ENCODE peak calls at places on chromosomes 7 and 10, in six cellular contexts. One of them, this sample, is unnamed.
A peak's percentile ranks its signal among the peaks of the same experiment; 100 is the strongest.

GRCh38 chr7:128941946-128942526 is 4.3 kb downstream of the IRF5 start:
- DNase-seq in naive thymus-derived CD4-positive, alpha-beta T cell: no peak
- DNase-seq in neuronal stem cell: no peak
- DNase-seq in tibial artery: no peak
- DNase-seq in dorsolateral prefrontal cortex: no peak
- DNase-seq in psoas muscle: no peak
- DNase-seq in this sample: no peak

GRCh38 chr7:1857487-1858425 is 187.7 kb downstream of the ELFN1 start:
- DNase-seq in naive thymus-derived CD4-positive, alpha-beta T cell: no peak
- DNase-seq in neuronal stem cell: no peak
- DNase-seq in tibial artery: peak; percentile 32
- DNase-seq in dorsolateral prefrontal cortex: peak; percentile 42
- DNase-seq in psoas muscle: peak; percentile 39
- DNase-seq in this sample: no peak

GRCh38 chr10:71278691-71279588 is 40.1 kb upstream of the SLC29A3 start:
- DNase-seq in naive thymus-derived CD4-positive, alpha-beta T cell: no peak
- DNase-seq in neuronal stem cell: no peak
- DNase-seq in tibial artery: no peak
- DNase-seq in dorsolateral prefrontal cortex: no peak
- DNase-seq in psoas muscle: no peak
- DNase-seq in this sample: no peak

GRCh38 chr7:194996-195829 is 2.8 kb downstream of the FAM20C start:
- DNase-seq in naive thymus-derived CD4-positive, alpha-beta T cell: no peak
- DNase-seq in neuronal stem cell: no peak
- DNase-seq in tibial artery: no peak
- DNase-seq in dorsolateral prefrontal cortex: no peak
- DNase-seq in psoas muscle: no peak
- DNase-seq in this sample: no peak

GRCh38 chr10:91711885-91712284 is 79.0 kb upstream of the PPP1R3C start:
- DNase-seq in naive thymus-derived CD4-positive, alpha-beta T cell: no peak
- DNase-seq in neuronal stem cell: no peak
- DNase-seq in tibial artery: no peak
- DNase-seq in dorsolateral prefrontal cortex: no peak
- DNase-seq in psoas muscle: no peak
- DNase-seq in this sample: no peak

GRCh38 chr10:114967071-114967470 is 29.1 kb downstream of the TRUB1 start:
- DNase-seq in naive thymus-derived CD4-positive, alpha-beta T cell: no peak
- DNase-seq in neuronal stem cell: no peak
- DNase-seq in tibial artery: no peak
- DNase-seq in dorsolateral prefrontal cortex: no peak
- DNase-seq in psoas muscle: no peak
- DNase-seq in this sample: no peak

GRCh38 chr7:93476491-93477344 is 97.8 kb downstream of the CALCR start:
- DNase-seq in naive thymus-derived CD4-positive, alpha-beta T cell: no peak
- DNase-seq in neuronal stem cell: peak; percentile 51
- DNase-seq in tibial artery: no peak
- DNase-seq in dorsolateral prefrontal cortex: no peak
- DNase-seq in psoas muscle: no peak
- DNase-seq in this sample: no peak

GRCh38 chr7:116769541-116769940 is 92.8 kb upstream of the CAPZA2 start:
- DNase-seq in naive thymus-derived CD4-positive, alpha-beta T cell: no peak
- DNase-seq in neuronal stem cell: no peak
- DNase-seq in tibial artery: no peak
- DNase-seq in dorsolateral prefrontal cortex: no peak
- DNase-seq in psoas muscle: no peak
- DNase-seq in this sample: no peak

GRCh38 chr7:4134631-4135030 is 547.5 kb upstream of the FOXK1 start:
- DNase-seq in naive thymus-derived CD4-positive, alpha-beta T cell: no peak
- DNase-seq in neuronal stem cell: no peak
- DNase-seq in tibial artery: peak; percentile 52
- DNase-seq in dorsolateral prefrontal cortex: no peak
- DNase-seq in psoas muscle: no peak
- DNase-seq in this sample: no peak

GRCh38 chr10:26780793-26781601 is 79.8 kb downstream of the ABI1 start:
- DNase-seq in naive thymus-derived CD4-positive, alpha-beta T cell: no peak
- DNase-seq in neuronal stem cell: no peak
- DNase-seq in tibial artery: no peak
- DNase-seq in dorsolateral prefrontal cortex: no peak
- DNase-seq in psoas muscle: no peak
- DNase-seq in this sample: peak; percentile 97

GRCh38 chr7:96414931-96415292 is 93.0 kb upstream of the SLC25A13 start:
- DNase-seq in naive thymus-derived CD4-positive, alpha-beta T cell: peak; percentile 22
- DNase-seq in neuronal stem cell: peak; percentile 57
- DNase-seq in tibial artery: no peak
- DNase-seq in dorsolateral prefrontal cortex: no peak
- DNase-seq in psoas muscle: no peak
- DNase-seq in this sample: peak; percentile 3

GRCh38 chr10:97759981-97760345 is 11.8 kb downstream of the SFRP5 start:
- DNase-seq in naive thymus-derived CD4-positive, alpha-beta T cell: no peak
- DNase-seq in neuronal stem cell: no peak
- DNase-seq in tibial artery: no peak
- DNase-seq in dorsolateral prefrontal cortex: peak; percentile 22
- DNase-seq in psoas muscle: peak; percentile 32
- DNase-seq in this sample: no peak

GRCh38 chr10:125448596-125448995 is 234.4 kb downstream of the TEX36 start:
- DNase-seq in naive thymus-derived CD4-positive, alpha-beta T cell: no peak
- DNase-seq in neuronal stem cell: peak; percentile 20
- DNase-seq in tibial artery: no peak
- DNase-seq in dorsolateral prefrontal cortex: no peak
- DNase-seq in psoas muscle: no peak
- DNase-seq in this sample: no peak

GRCh38 chr10:110618206-110618605 is 25.9 kb upstream of the RBM20 start:
- DNase-seq in naive thymus-derived CD4-positive, alpha-beta T cell: no peak
- DNase-seq in neuronal stem cell: no peak
- DNase-seq in tibial artery: no peak
- DNase-seq in dorsolateral prefrontal cortex: no peak
- DNase-seq in psoas muscle: no peak
- DNase-seq in this sample: no peak

GRCh38 chr10:79020605-79021004 is 48.2 kb upstream of the ZMIZ1 start:
- DNase-seq in naive thymus-derived CD4-positive, alpha-beta T cell: no peak
- DNase-seq in neuronal stem cell: no peak
- DNase-seq in tibial artery: peak; percentile 38
- DNase-seq in dorsolateral prefrontal cortex: no peak
- DNase-seq in psoas muscle: peak; percentile 12
- DNase-seq in this sample: no peak

GRCh38 chr7:98040626-98041025 is 50.6 kb upstream of the OCM2 start:
- DNase-seq in naive thymus-derived CD4-positive, alpha-beta T cell: no peak
- DNase-seq in neuronal stem cell: no peak
- DNase-seq in tibial artery: no peak
- DNase-seq in dorsolateral prefrontal cortex: no peak
- DNase-seq in psoas muscle: no peak
- DNase-seq in this sample: no peak

GRCh38 chr10:71213761-71214440 is 1.5 kb downstream of the UNC5B start:
- DNase-seq in naive thymus-derived CD4-positive, alpha-beta T cell: no peak
- DNase-seq in neuronal stem cell: no peak
- DNase-seq in tibial artery: peak; percentile 76
- DNase-seq in dorsolateral prefrontal cortex: no peak
- DNase-seq in psoas muscle: no peak
- DNase-seq in this sample: no peak

GRCh38 chr7:37973915-37974314 is 53.5 kb downstream of the EPDR1 start:
- DNase-seq in naive thymus-derived CD4-positive, alpha-beta T cell: no peak
- DNase-seq in neuronal stem cell: no peak
- DNase-seq in tibial artery: no peak
- DNase-seq in dorsolateral prefrontal cortex: no peak
- DNase-seq in psoas muscle: no peak
- DNase-seq in this sample: no peak

GRCh38 chr10:5076615-5077014 is 17.6 kb upstream of the AKR1C3 start:
- DNase-seq in naive thymus-derived CD4-positive, alpha-beta T cell: no peak
- DNase-seq in neuronal stem cell: no peak
- DNase-seq in tibial artery: no peak
- DNase-seq in dorsolateral prefrontal cortex: no peak
- DNase-seq in psoas muscle: no peak
- DNase-seq in this sample: no peak

GRCh38 chr7:40092152-40092551 is 42.3 kb downstream of the MPLKIP start:
- DNase-seq in naive thymus-derived CD4-positive, alpha-beta T cell: no peak
- DNase-seq in neuronal stem cell: no peak
- DNase-seq in tibial artery: no peak
- DNase-seq in dorsolateral prefrontal cortex: no peak
- DNase-seq in psoas muscle: no peak
- DNase-seq in this sample: no peak

GRCh38 chr7:77456711-77457110 is 40.6 kb upstream of the GSAP start:
- DNase-seq in naive thymus-derived CD4-positive, alpha-beta T cell: no peak
- DNase-seq in neuronal stem cell: no peak
- DNase-seq in tibial artery: no peak
- DNase-seq in dorsolateral prefrontal cortex: no peak
- DNase-seq in psoas muscle: no peak
- DNase-seq in this sample: no peak

GRCh38 chr7:30935569-30935877 is 23.9 kb downstream of the AQP1 start:
- DNase-seq in naive thymus-derived CD4-positive, alpha-beta T cell: no peak
- DNase-seq in neuronal stem cell: no peak
- DNase-seq in tibial artery: no peak
- DNase-seq in dorsolateral prefrontal cortex: no peak
- DNase-seq in psoas muscle: no peak
- DNase-seq in this sample: no peak

GRCh38 chr10:117754770-117755510 is 212.4 kb downstream of the EMX2 start:
- DNase-seq in naive thymus-derived CD4-positive, alpha-beta T cell: no peak
- DNase-seq in neuronal stem cell: no peak
- DNase-seq in tibial artery: no peak
- DNase-seq in dorsolateral prefrontal cortex: no peak
- DNase-seq in psoas muscle: no peak
- DNase-seq in this sample: no peak

GRCh38 chr10:58253184-58253583 is 14.5 kb downstream of the IPMK start:
- DNase-seq in naive thymus-derived CD4-positive, alpha-beta T cell: no peak
- DNase-seq in neuronal stem cell: no peak
- DNase-seq in tibial artery: no peak
- DNase-seq in dorsolateral prefrontal cortex: no peak
- DNase-seq in psoas muscle: no peak
- DNase-seq in this sample: no peak

GRCh38 chr7:74625446-74625845 is 32.1 kb upstream of the GTF2I start:
- DNase-seq in naive thymus-derived CD4-positive, alpha-beta T cell: peak; percentile 18
- DNase-seq in neuronal stem cell: no peak
- DNase-seq in tibial artery: no peak
- DNase-seq in dorsolateral prefrontal cortex: no peak
- DNase-seq in psoas muscle: no peak
- DNase-seq in this sample: no peak

GRCh38 chr10:34811968-34812514 is 3.1 kb downstream of the PARD3 start:
- DNase-seq in naive thymus-derived CD4-positive, alpha-beta T cell: no peak
- DNase-seq in neuronal stem cell: no peak
- DNase-seq in tibial artery: no peak
- DNase-seq in dorsolateral prefrontal cortex: no peak
- DNase-seq in psoas muscle: no peak
- DNase-seq in this sample: no peak

GRCh38 chr10:104120903-104121484 is 977 bp upstream of the SFR1 start:
- DNase-seq in naive thymus-derived CD4-positive, alpha-beta T cell: peak; percentile 80
- DNase-seq in neuronal stem cell: peak; percentile 70
- DNase-seq in tibial artery: peak; percentile 96
- DNase-seq in dorsolateral prefrontal cortex: peak; percentile 62
- DNase-seq in psoas muscle: peak; percentile 90
- DNase-seq in this sample: peak; percentile 89

GRCh38 chr10:104120061-104120460 is 1.9 kb upstream of the SFR1 start:
- DNase-seq in naive thymus-derived CD4-positive, alpha-beta T cell: no peak
- DNase-seq in neuronal stem cell: no peak
- DNase-seq in tibial artery: no peak
- DNase-seq in dorsolateral prefrontal cortex: no peak
- DNase-seq in psoas muscle: no peak
- DNase-seq in this sample: peak; percentile 46

GRCh38 chr10:104120512-104120902 is 1.5 kb upstream of the SFR1 start:
- DNase-seq in naive thymus-derived CD4-positive, alpha-beta T cell: no peak
- DNase-seq in neuronal stem cell: no peak
- DNase-seq in tibial artery: no peak
- DNase-seq in dorsolateral prefrontal cortex: no peak
- DNase-seq in psoas muscle: no peak
- DNase-seq in this sample: no peak

GRCh38 chr10:104121485-104122272 is at the start of gene SFR1:
- DNase-seq in naive thymus-derived CD4-positive, alpha-beta T cell: peak; percentile 100
- DNase-seq in neuronal stem cell: peak; percentile 99
- DNase-seq in tibial artery: peak; percentile 99
- DNase-seq in dorsolateral prefrontal cortex: peak; percentile 98
- DNase-seq in psoas muscle: peak; percentile 99
- DNase-seq in this sample: peak; percentile 92

GRCh38 chr10:104117839-104118323 is 4.1 kb upstream of the SFR1 start:
- DNase-seq in naive thymus-derived CD4-positive, alpha-beta T cell: no peak
- DNase-seq in neuronal stem cell: no peak
- DNase-seq in tibial artery: no peak
- DNase-seq in dorsolateral prefrontal cortex: no peak
- DNase-seq in psoas muscle: no peak
- DNase-seq in this sample: peak; percentile 80
- H3K27ac ChIP-seq in naive thymus-derived CD4-positive, alpha-beta T cell: no peak overlapping the region
- H3K27ac ChIP-seq in neuronal stem cell: no peak overlapping the region
- H3K27ac ChIP-seq in tibial artery: no peak overlapping the region
- H3K27ac ChIP-seq in dorsolateral prefrontal cortex: no peak overlapping the region
- H3K27ac ChIP-seq in psoas muscle: no peak overlapping the region
- H3K27ac ChIP-seq in this sample: peak overlapping the region; percentile 98

GRCh38 chr7:156475179-156475578 is 165.4 kb upstream of the RNF32 start:
- DNase-seq in naive thymus-derived CD4-positive, alpha-beta T cell: no peak
- DNase-seq in neuronal stem cell: no peak
- DNase-seq in tibial artery: no peak
- DNase-seq in dorsolateral prefrontal cortex: no peak
- DNase-seq in psoas muscle: no peak
- DNase-seq in this sample: no peak
- H3K27ac ChIP-seq in naive thymus-derived CD4-positive, alpha-beta T cell: no peak overlapping the region
- H3K27ac ChIP-seq in neuronal stem cell: no peak overlapping the region
- H3K27ac ChIP-seq in tibial artery: no peak overlapping the region
- H3K27ac ChIP-seq in dorsolateral prefrontal cortex: no peak overlapping the region
- H3K27ac ChIP-seq in psoas muscle: no peak overlapping the region
- H3K27ac ChIP-seq in this sample: no peak overlapping the region

GRCh38 chr10:61316866-61317265 is 136.3 kb downstream of the TMEM26 start:
- DNase-seq in naive thymus-derived CD4-positive, alpha-beta T cell: no peak
- DNase-seq in neuronal stem cell: no peak
- DNase-seq in tibial artery: no peak
- DNase-seq in dorsolateral prefrontal cortex: no peak
- DNase-seq in psoas muscle: no peak
- DNase-seq in this sample: no peak
- H3K27ac ChIP-seq in naive thymus-derived CD4-positive, alpha-beta T cell: no peak overlapping the region
- H3K27ac ChIP-seq in neuronal stem cell: no peak overlapping the region
- H3K27ac ChIP-seq in tibial artery: no peak overlapping the region
- H3K27ac ChIP-seq in dorsolateral prefrontal cortex: no peak overlapping the region
- H3K27ac ChIP-seq in psoas muscle: no peak overlapping the region
- H3K27ac ChIP-seq in this sample: no peak overlapping the region

GRCh38 chr10:28157379-28157778 is 145.5 kb downstream of the MPP7 start:
- DNase-seq in naive thymus-derived CD4-positive, alpha-beta T cell: no peak
- DNase-seq in neuronal stem cell: no peak
- DNase-seq in tibial artery: no peak
- DNase-seq in dorsolateral prefrontal cortex: no peak
- DNase-seq in psoas muscle: no peak
- DNase-seq in this sample: no peak
- H3K27ac ChIP-seq in naive thymus-derived CD4-positive, alpha-beta T cell: no peak overlapping the region
- H3K27ac ChIP-seq in neuronal stem cell: no peak overlapping the region
- H3K27ac ChIP-seq in tibial artery: no peak overlapping the region
- H3K27ac ChIP-seq in dorsolateral prefrontal cortex: no peak overlapping the region
- H3K27ac ChIP-seq in psoas muscle: no peak overlapping the region
- H3K27ac ChIP-seq in this sample: no peak overlapping the region